ENCODE peak calls at places on chromosomes 11 and 22, in six cellular contexts. I is heart right ventricle, T is SK-N-SH, S is A549, P is IMR-90, F is fibroblast of lung. W is an unnamed sample.
A peak's percentile ranks its signal among the peaks of the same experiment; 100 is the strongest.

GRCh38 chr22:39287076-39287743 is 32.2 kb downstream of the RPL3 start:
- DNase-seq in F (no peak), P (no peak), I (no peak), S (no peak), T (no peak), W (no peak)

GRCh38 chr11:70240337-70240736 is 30.2 kb upstream of the PPFIA1 start:
- DNase-seq in P (no peak), T (no peak), I (no peak), S (no peak), F (peak; percentile 46), W (no peak)

GRCh38 chr11:133408402-133408801 is 123.9 kb downstream of the OPCML start:
- DNase-seq in T (no peak), S (no peak), I (no peak), F (no peak), P (no peak), W (no peak)

GRCh38 chr11:88202498-88202897 is 27.3 kb upstream of the RAB38 start:
- DNase-seq in P (no peak), I (no peak), F (no peak), T (no peak), S (no peak), W (no peak)

GRCh38 chr22:49433044-49433443 is 394.6 kb downstream of the BRD1 start:
- DNase-seq in F (no peak), I (no peak), T (no peak), S (no peak), P (no peak), W (no peak)

GRCh38 chr11:4093519-4094347 is 866 bp upstream of the RRM1 start:
- DNase-seq in F (no peak), T (no peak), P (no peak), I (no peak), S (no peak), W (no peak)

GRCh38 chr22:40666151-40666848 is 13.0 kb upstream of the MCHR1 start:
- DNase-seq in F (peak; percentile 25), I (peak; percentile 72), S (no peak), P (peak; percentile 53), T (no peak), W (peak; percentile 78)

GRCh38 chr22:35560824-35561223 is 20.2 kb downstream of the RASD2 start:
- DNase-seq in T (no peak), F (no peak), I (no peak), S (no peak), P (no peak), W (no peak)

GRCh38 chr11:3855808-3856491 is 486 bp downstream of the STIM1 start:
- DNase-seq in P (no peak), T (no peak), S (peak; percentile 33), F (peak; percentile 21), I (peak; percentile 24), W (peak; percentile 51)

GRCh38 chr22:49886346-49887073 is 31.7 kb downstream of the ALG12 start:
- DNase-seq in I (no peak), S (no peak), P (no peak), F (no peak), T (no peak), W (no peak)

GRCh38 chr11:64597671-64598101 is 6.7 kb downstream of the SLC22A12 start:
- DNase-seq in F (no peak), I (no peak), T (no peak), S (no peak), P (no peak), W (no peak)

GRCh38 chr11:115930886-115931537 is 426.8 kb upstream of the CADM1 start:
- DNase-seq in F (peak; percentile 20), P (no peak), S (no peak), I (no peak), T (no peak), W (no peak)

GRCh38 chr11:117232911-117233409 is 489 bp downstream of the RNF214 start:
- DNase-seq in I (no peak), T (peak; percentile 83), F (no peak), S (no peak), P (no peak), W (no peak)

GRCh38 chr11:35280727-35281126 is 138.6 kb downstream of the SLC1A2 start:
- DNase-seq in F (no peak), I (no peak), S (no peak), T (no peak), P (no peak), W (no peak)

GRCh38 chr11:75423721-75424120 is 9.3 kb downstream of the KLHL35 start:
- DNase-seq in P (no peak), I (no peak), T (no peak), S (no peak), F (no peak), W (no peak)
- H3K4me3 ChIP-seq in P (no peak overlapping the region), I (no peak overlapping the region), T (no peak overlapping the region), S (no peak overlapping the region), F (no peak overlapping the region), W (no peak overlapping the region)

GRCh38 chr11:59822989-59823566 is 12.5 kb upstream of the MRPL16 start:
- DNase-seq in T (peak; percentile 53), S (peak; percentile 68), I (peak; percentile 52), F (peak; percentile 50), P (peak; percentile 53), W (peak; percentile 72)
- H3K4me1 ChIP-seq in T (no peaks in the 10 kb centered on the region), S (no peaks in the 10 kb centered on the region), I (peaks cover 6% of the 10 kb centered on the region), F (no peaks in the 10 kb centered on the region), P (no peaks in the 10 kb centered on the region), W (peaks cover 8% of the 10 kb centered on the region)

DNA sequence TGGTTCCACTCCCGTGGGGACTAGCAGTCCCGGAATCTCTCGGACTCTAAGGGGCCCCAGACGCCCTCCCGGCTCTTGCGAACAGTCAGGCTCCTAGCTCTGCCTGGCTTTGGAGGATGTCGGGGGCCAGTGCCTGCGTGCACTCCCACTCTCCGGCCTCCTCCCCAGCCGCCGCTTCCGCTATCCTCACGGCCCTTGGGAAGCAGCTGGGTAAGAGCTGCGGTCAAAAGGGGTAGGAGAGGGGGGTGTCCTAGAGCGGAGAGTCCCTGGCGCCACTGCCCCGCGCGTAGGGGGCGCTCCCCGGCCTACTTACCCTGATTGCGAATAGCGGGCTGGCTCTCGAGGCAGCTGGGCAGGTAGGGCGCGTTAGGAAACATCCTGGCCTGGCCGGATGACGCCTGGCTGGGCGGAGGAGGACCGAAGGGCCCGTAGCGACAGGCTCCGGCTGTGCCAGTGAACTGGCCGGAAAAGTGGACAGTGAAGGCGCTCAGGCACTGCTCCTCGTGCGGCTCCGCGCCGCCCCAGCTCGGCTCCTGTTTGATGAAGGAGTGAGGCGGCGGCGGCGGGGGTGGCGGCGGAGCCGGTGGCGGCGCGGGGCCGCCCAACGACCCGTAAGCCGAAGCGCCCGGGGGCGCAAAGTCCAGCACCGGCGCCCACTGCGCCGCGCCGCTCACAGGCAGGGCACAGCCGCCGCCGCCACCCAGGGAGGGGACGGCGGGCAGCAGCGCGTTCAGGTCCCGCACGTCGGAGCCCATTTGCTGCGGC is 770 bp downstream of the WT1 start:
- DNase-seq in S (peak; percentile 73), T (peak; percentile 26), F (no peak), I (peak; percentile 56), P (no peak), W (peak; percentile 87)
- TF ChIP-seq CTCF in S (peak; percentile 54), T (no peak), F (no peak), I (peak; percentile 45), P (no peak), W (peak; percentile 49)

DNA sequence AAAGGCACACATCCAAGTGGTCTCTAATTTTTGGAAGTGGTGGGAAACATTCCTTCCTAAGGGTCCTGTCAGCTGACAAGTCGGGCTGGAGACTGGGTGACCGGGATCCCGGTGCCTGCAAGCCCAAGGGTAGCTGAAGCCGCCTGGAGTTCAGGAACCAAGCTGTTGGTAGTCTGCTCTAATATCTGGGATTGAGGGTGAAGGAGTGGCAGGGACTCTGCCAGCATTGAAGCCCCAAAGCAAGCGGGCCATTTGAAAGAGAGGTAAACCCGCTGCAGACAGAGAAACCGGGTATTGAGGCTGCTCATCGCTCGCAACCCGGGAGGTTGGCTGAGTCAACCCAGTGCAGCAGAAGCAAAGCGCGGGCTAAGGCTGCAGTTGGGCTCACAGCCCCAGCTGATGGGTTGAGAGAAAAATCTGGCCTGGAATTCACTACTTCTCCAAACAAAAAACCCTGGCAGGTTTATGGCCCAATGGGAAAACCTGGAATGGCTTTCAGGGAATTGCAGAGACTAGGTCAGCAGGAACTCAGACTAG is 28.2 kb upstream of the FBXO3 start:
- DNase-seq in S (peak; percentile 81), I (peak; percentile 46), P (peak; percentile 88), T (peak; percentile 72), F (peak; percentile 92), W (peak; percentile 83)
- H3K4me3 ChIP-seq in S (peak overlapping the region; percentile 40), I (peak overlapping the region; percentile 34), P (peak overlapping the region; percentile 32), T (peak overlapping the region; percentile 52), F (peak overlapping the region; percentile 54), W (peak overlapping the region; percentile 14)

GRCh38 chr22:19884954-19885751 is 30.5 kb upstream of the GNB1L start:
- DNase-seq in I (no peak), P (no peak), F (no peak), T (no peak), S (no peak), W (no peak)
- H3K4me1 ChIP-seq in I (peaks cover 32% of the 10 kb centered on the region), P (peaks cover 43% of the 10 kb centered on the region), F (peaks cover 39% of the 10 kb centered on the region), T (peaks cover 37% of the 10 kb centered on the region), S (peaks cover 28% of the 10 kb centered on the region), W (no peaks in the 10 kb centered on the region)

GRCh38 chr11:94563176-94563847 is 3.9 kb upstream of the PIWIL4 start:
- DNase-seq in T (no peak), P (peak; percentile 77), F (peak; percentile 77), I (no peak), S (no peak), W (peak; percentile 75)
- TF ChIP-seq CTCF in T (peak; percentile 60), P (peak; percentile 62), F (peak; percentile 30), I (peak; percentile 56), S (peak; percentile 15), W (peak; percentile 41)

GRCh38 chr11:61359541-61359940 is 2.1 kb downstream of the CYB561A3 start:
- DNase-seq in S (no peak), I (no peak), P (no peak), T (no peak), F (no peak), W (no peak)
- H3K4me3 ChIP-seq in S (no peak overlapping the region), I (no peak overlapping the region), P (no peak overlapping the region), T (no peak overlapping the region), F (no peak overlapping the region), W (no peak overlapping the region)